ENCODE peak calls at places on chromosomes 2 and 18, in seven cellular contexts. One of them, this sample, is unnamed.

GRCh38 chr2:101440127-101440738 is 34.7 kb downstream of the RFX8 start:
- DNase-seq in psoas muscle: no peak
- DNase-seq in fibroblast of the conjunctiva: no peak
- DNase-seq in T1000: no peak
- DNase-seq in retina: no peak
- DNase-seq in Caki2: no peak
- DNase-seq in activated T-cell treated with anti-CD3 and anti-CD28 coated beads for 1 hour: no peak
- DNase-seq in this sample: no peak

GRCh38 chr2:176636376-176636775 is 367.1 kb downstream of the MTX2 start:
- DNase-seq in psoas muscle: no peak
- DNase-seq in fibroblast of the conjunctiva: no peak
- DNase-seq in T1000: no peak
- DNase-seq in retina: no peak
- DNase-seq in Caki2: no peak
- DNase-seq in activated T-cell treated with anti-CD3 and anti-CD28 coated beads for 1 hour: no peak
- DNase-seq in this sample: no peak

GRCh38 chr2:138730497-138731030 is 49.6 kb downstream of the NXPH2 start:
- DNase-seq in psoas muscle: no peak
- DNase-seq in fibroblast of the conjunctiva: no peak
- DNase-seq in T1000: no peak
- DNase-seq in retina: no peak
- DNase-seq in Caki2: no peak
- DNase-seq in activated T-cell treated with anti-CD3 and anti-CD28 coated beads for 1 hour: no peak
- DNase-seq in this sample: no peak

GRCh38 chr2:159297042-159297707 is 10.7 kb upstream of the WDSUB1 start:
- DNase-seq in psoas muscle: no peak
- DNase-seq in fibroblast of the conjunctiva: no peak
- DNase-seq in T1000: no peak
- DNase-seq in retina: no peak
- DNase-seq in Caki2: no peak
- DNase-seq in activated T-cell treated with anti-CD3 and anti-CD28 coated beads for 1 hour: no peak
- DNase-seq in this sample: no peak

GRCh38 chr2:203484266-203485112 is 50.6 kb downstream of the RAPH1 start:
- DNase-seq in psoas muscle: no peak
- DNase-seq in fibroblast of the conjunctiva: peak
- DNase-seq in T1000: no peak
- DNase-seq in retina: peak
- DNase-seq in Caki2: peak
- DNase-seq in activated T-cell treated with anti-CD3 and anti-CD28 coated beads for 1 hour: peak
- DNase-seq in this sample: peak

GRCh38 chr2:74821177-74822124 is 12.5 kb upstream of the HK2 start:
- DNase-seq in psoas muscle: no peak
- DNase-seq in fibroblast of the conjunctiva: no peak
- DNase-seq in T1000: no peak
- DNase-seq in retina: no peak
- DNase-seq in Caki2: no peak
- DNase-seq in activated T-cell treated with anti-CD3 and anti-CD28 coated beads for 1 hour: no peak
- DNase-seq in this sample: no peak

GRCh38 chr2:213224366-213224765 is 59.9 kb upstream of the SPAG16 start:
- DNase-seq in psoas muscle: no peak
- DNase-seq in fibroblast of the conjunctiva: no peak
- DNase-seq in T1000: no peak
- DNase-seq in retina: no peak
- DNase-seq in Caki2: no peak
- DNase-seq in activated T-cell treated with anti-CD3 and anti-CD28 coated beads for 1 hour: no peak
- DNase-seq in this sample: no peak

GRCh38 chr18:72783517-72783916 is 84.3 kb downstream of the NETO1 start:
- DNase-seq in psoas muscle: no peak
- DNase-seq in fibroblast of the conjunctiva: peak
- DNase-seq in T1000: no peak
- DNase-seq in retina: no peak
- DNase-seq in Caki2: no peak
- DNase-seq in activated T-cell treated with anti-CD3 and anti-CD28 coated beads for 1 hour: no peak
- DNase-seq in this sample: no peak

GRCh38 chr2:120318626-120319025 is 27.3 kb upstream of the INHBB start:
- DNase-seq in psoas muscle: peak
- DNase-seq in fibroblast of the conjunctiva: peak
- DNase-seq in T1000: no peak
- DNase-seq in retina: no peak
- DNase-seq in Caki2: no peak
- DNase-seq in activated T-cell treated with anti-CD3 and anti-CD28 coated beads for 1 hour: no peak
- DNase-seq in this sample: no peak

GRCh38 chr2:221999702-222000101 is 299.1 kb downstream of the PAX3 start:
- DNase-seq in psoas muscle: no peak
- DNase-seq in fibroblast of the conjunctiva: peak
- DNase-seq in T1000: peak
- DNase-seq in retina: no peak
- DNase-seq in Caki2: peak
- DNase-seq in activated T-cell treated with anti-CD3 and anti-CD28 coated beads for 1 hour: no peak
- DNase-seq in this sample: no peak